ENCODE peak calls at places on chromosomes 5 and 9, in eight cellular contexts. One of them, this sample, is unnamed.

GRCh38 chr5:66864240-66864884 is 268.2 kb downstream of the MAST4 start:
- DNase-seq in CD4-positive, alpha-beta T cell: no peak
- DNase-seq in uterus: no peak
- DNase-seq in EL: peak
- DNase-seq in GM04503: no peak
- DNase-seq in mucosa of gallbladder: no peak
- DNase-seq in right cardiac atrium: peak
- DNase-seq in posterior cingulate gyrus: no peak
- DNase-seq in this sample: peak

GRCh38 chr9:121362813-121363585 is 7.1 kb downstream of the STOM start:
- DNase-seq in CD4-positive, alpha-beta T cell: no peak
- DNase-seq in uterus: no peak
- DNase-seq in EL: peak
- DNase-seq in GM04503: peak
- DNase-seq in mucosa of gallbladder: no peak
- DNase-seq in right cardiac atrium: no peak
- DNase-seq in posterior cingulate gyrus: no peak
- DNase-seq in this sample: peak

GRCh38 chr5:119311688-119312087 is 44.1 kb upstream of the TNFAIP8 start:
- DNase-seq in CD4-positive, alpha-beta T cell: no peak
- DNase-seq in uterus: no peak
- DNase-seq in EL: no peak
- DNase-seq in GM04503: no peak
- DNase-seq in mucosa of gallbladder: no peak
- DNase-seq in right cardiac atrium: no peak
- DNase-seq in posterior cingulate gyrus: no peak
- DNase-seq in this sample: no peak

GRCh38 chr5:84403773-84404172 is 19.1 kb upstream of the EDIL3 start:
- DNase-seq in CD4-positive, alpha-beta T cell: no peak
- DNase-seq in uterus: no peak
- DNase-seq in EL: peak
- DNase-seq in GM04503: peak
- DNase-seq in mucosa of gallbladder: no peak
- DNase-seq in right cardiac atrium: no peak
- DNase-seq in posterior cingulate gyrus: no peak
- DNase-seq in this sample: no peak

GRCh38 chr9:105027082-105027481 is 99.1 kb upstream of the ABCA1 start:
- DNase-seq in CD4-positive, alpha-beta T cell: no peak
- DNase-seq in uterus: no peak
- DNase-seq in EL: no peak
- DNase-seq in GM04503: no peak
- DNase-seq in mucosa of gallbladder: no peak
- DNase-seq in right cardiac atrium: no peak
- DNase-seq in posterior cingulate gyrus: no peak
- DNase-seq in this sample: peak

GRCh38 chr5:79112703-79113058 is 1.1 kb downstream of the BHMT start:
- DNase-seq in CD4-positive, alpha-beta T cell: no peak
- DNase-seq in uterus: no peak
- DNase-seq in EL: no peak
- DNase-seq in GM04503: no peak
- DNase-seq in mucosa of gallbladder: no peak
- DNase-seq in right cardiac atrium: no peak
- DNase-seq in posterior cingulate gyrus: no peak
- DNase-seq in this sample: no peak

GRCh38 chr5:60287174-60287771 is 393.7 kb upstream of the PDE4D start:
- DNase-seq in CD4-positive, alpha-beta T cell: no peak
- DNase-seq in uterus: no peak
- DNase-seq in EL: peak
- DNase-seq in GM04503: no peak
- DNase-seq in mucosa of gallbladder: no peak
- DNase-seq in right cardiac atrium: peak
- DNase-seq in posterior cingulate gyrus: no peak
- DNase-seq in this sample: peak

GRCh38 chr9:26856413-26857032 is 36.1 kb downstream of the CAAP1 start:
- DNase-seq in CD4-positive, alpha-beta T cell: no peak
- DNase-seq in uterus: peak
- DNase-seq in EL: peak
- DNase-seq in GM04503: no peak
- DNase-seq in mucosa of gallbladder: no peak
- DNase-seq in right cardiac atrium: no peak
- DNase-seq in posterior cingulate gyrus: no peak
- DNase-seq in this sample: peak

GRCh38 chr9:82923410-82924242 is 139.3 kb downstream of the RASEF start:
- DNase-seq in CD4-positive, alpha-beta T cell: no peak
- DNase-seq in uterus: no peak
- DNase-seq in EL: peak
- DNase-seq in GM04503: no peak
- DNase-seq in mucosa of gallbladder: no peak
- DNase-seq in right cardiac atrium: no peak
- DNase-seq in posterior cingulate gyrus: no peak
- DNase-seq in this sample: no peak

GRCh38 chr9:84711936-84712335 is 42.4 kb downstream of the NTRK2 start:
- DNase-seq in CD4-positive, alpha-beta T cell: no peak
- DNase-seq in uterus: no peak
- DNase-seq in EL: peak
- DNase-seq in GM04503: no peak
- DNase-seq in mucosa of gallbladder: no peak
- DNase-seq in right cardiac atrium: peak
- DNase-seq in posterior cingulate gyrus: peak
- DNase-seq in this sample: peak

GRCh38 chr5:22887566-22887965 is 34.4 kb upstream of the CDH12 start:
- DNase-seq in CD4-positive, alpha-beta T cell: no peak
- DNase-seq in uterus: no peak
- DNase-seq in EL: no peak
- DNase-seq in GM04503: no peak
- DNase-seq in mucosa of gallbladder: no peak
- DNase-seq in right cardiac atrium: no peak
- DNase-seq in posterior cingulate gyrus: no peak
- DNase-seq in this sample: no peak

GRCh38 chr9:95581900-95582299 is 65.1 kb upstream of the PTCH1 start:
- DNase-seq in CD4-positive, alpha-beta T cell: no peak
- DNase-seq in uterus: no peak
- DNase-seq in EL: no peak
- DNase-seq in GM04503: no peak
- DNase-seq in mucosa of gallbladder: no peak
- DNase-seq in right cardiac atrium: no peak
- DNase-seq in posterior cingulate gyrus: no peak
- DNase-seq in this sample: no peak

GRCh38 chr9:135240871-135241311 is 153.4 kb downstream of the OLFM1 start:
- DNase-seq in CD4-positive, alpha-beta T cell: no peak
- DNase-seq in uterus: peak
- DNase-seq in EL: no peak
- DNase-seq in GM04503: no peak
- DNase-seq in mucosa of gallbladder: no peak
- DNase-seq in right cardiac atrium: peak
- DNase-seq in posterior cingulate gyrus: no peak
- DNase-seq in this sample: no peak

GRCh38 chr9:125189011-125189360 is 617 bp downstream of the PPP6C start:
- DNase-seq in CD4-positive, alpha-beta T cell: peak
- DNase-seq in uterus: no peak
- DNase-seq in EL: peak
- DNase-seq in GM04503: no peak
- DNase-seq in mucosa of gallbladder: peak
- DNase-seq in right cardiac atrium: peak
- DNase-seq in posterior cingulate gyrus: no peak
- DNase-seq in this sample: no peak

GRCh38 chr5:17216176-17216973 is 1.1 kb upstream of the BASP1 start:
- DNase-seq in CD4-positive, alpha-beta T cell: peak
- DNase-seq in uterus: peak
- DNase-seq in EL: peak
- DNase-seq in GM04503: no peak
- DNase-seq in mucosa of gallbladder: peak
- DNase-seq in right cardiac atrium: peak
- DNase-seq in posterior cingulate gyrus: peak
- DNase-seq in this sample: peak

GRCh38 chr9:113511856-113512761 is 48.6 kb downstream of the RGS3 start:
- DNase-seq in CD4-positive, alpha-beta T cell: peak
- DNase-seq in uterus: no peak
- DNase-seq in EL: peak
- DNase-seq in GM04503: no peak
- DNase-seq in mucosa of gallbladder: no peak
- DNase-seq in right cardiac atrium: no peak
- DNase-seq in posterior cingulate gyrus: no peak
- DNase-seq in this sample: peak

GRCh38 chr5:103862398-103862797 is 299.8 kb upstream of the NUDT12 start:
- DNase-seq in CD4-positive, alpha-beta T cell: no peak
- DNase-seq in uterus: no peak
- DNase-seq in EL: no peak
- DNase-seq in GM04503: no peak
- DNase-seq in mucosa of gallbladder: no peak
- DNase-seq in right cardiac atrium: no peak
- DNase-seq in posterior cingulate gyrus: no peak
- DNase-seq in this sample: no peak

GRCh38 chr5:145983461-145983860 is 47.1 kb downstream of the SH3RF2 start:
- DNase-seq in CD4-positive, alpha-beta T cell: no peak
- DNase-seq in uterus: no peak
- DNase-seq in EL: no peak
- DNase-seq in GM04503: no peak
- DNase-seq in mucosa of gallbladder: no peak
- DNase-seq in right cardiac atrium: no peak
- DNase-seq in posterior cingulate gyrus: peak
- DNase-seq in this sample: no peak

GRCh38 chr9:20224756-20225155 is 397.5 kb downstream of the MLLT3 start:
- DNase-seq in CD4-positive, alpha-beta T cell: no peak
- DNase-seq in uterus: no peak
- DNase-seq in EL: no peak
- DNase-seq in GM04503: no peak
- DNase-seq in mucosa of gallbladder: no peak
- DNase-seq in right cardiac atrium: no peak
- DNase-seq in posterior cingulate gyrus: no peak
- DNase-seq in this sample: no peak

GRCh38 chr5:77761606-77762005 is 14.5 kb downstream of the TBCA start:
- DNase-seq in CD4-positive, alpha-beta T cell: no peak
- DNase-seq in uterus: no peak
- DNase-seq in EL: no peak
- DNase-seq in GM04503: no peak
- DNase-seq in mucosa of gallbladder: no peak
- DNase-seq in right cardiac atrium: no peak
- DNase-seq in posterior cingulate gyrus: no peak
- DNase-seq in this sample: no peak

This sample was measured in MV-4-11.